ENCODE peak calls at places on chromosome 16, in six cellular contexts. One of them, this sample, is unnamed.

GRCh38 chr16:66521951-66522771 is 27.8 kb downstream of the TK2 start:
- DNase-seq in OCI-LY7: peak; percentile 14
- DNase-seq in AG09309: no peak
- DNase-seq in HFF-Myc: no peak
- DNase-seq in fibroblast of lung: peak; percentile 51
- DNase-seq in MM.1S: peak; percentile 96
- DNase-seq in this sample: peak; percentile 94

GRCh38 chr16:57377080-57377841 is 5.0 kb downstream of the CX3CL1 start:
- DNase-seq in OCI-LY7: peak; percentile 8
- DNase-seq in AG09309: no peak
- DNase-seq in HFF-Myc: no peak
- DNase-seq in fibroblast of lung: no peak
- DNase-seq in MM.1S: no peak
- DNase-seq in this sample: peak; percentile 93

GRCh38 chr16:79042141-79042540 is 558.4 kb downstream of the MAF start:
- DNase-seq in OCI-LY7: no peak
- DNase-seq in AG09309: no peak
- DNase-seq in HFF-Myc: no peak
- DNase-seq in fibroblast of lung: no peak
- DNase-seq in MM.1S: no peak
- DNase-seq in this sample: no peak

GRCh38 chr16:28098171-28098958 is 34.9 kb upstream of the GSG1L start:
- DNase-seq in OCI-LY7: no peak
- DNase-seq in AG09309: no peak
- DNase-seq in HFF-Myc: no peak
- DNase-seq in fibroblast of lung: no peak
- DNase-seq in MM.1S: no peak
- DNase-seq in this sample: no peak

GRCh38 chr16:66619036-66619435 is 14.5 kb downstream of the CMTM3 start:
- DNase-seq in OCI-LY7: no peak
- DNase-seq in AG09309: no peak
- DNase-seq in HFF-Myc: no peak
- DNase-seq in fibroblast of lung: peak; percentile 58
- DNase-seq in MM.1S: no peak
- DNase-seq in this sample: no peak

GRCh38 chr16:265711-266110 is 10.0 kb downstream of the RGS11 start:
- DNase-seq in OCI-LY7: no peak
- DNase-seq in AG09309: no peak
- DNase-seq in HFF-Myc: no peak
- DNase-seq in fibroblast of lung: no peak
- DNase-seq in MM.1S: no peak
- DNase-seq in this sample: no peak

GRCh38 chr16:48101069-48101674 is 54.6 kb downstream of the ABCC12 start:
- DNase-seq in OCI-LY7: no peak
- DNase-seq in AG09309: no peak
- DNase-seq in HFF-Myc: no peak
- DNase-seq in fibroblast of lung: no peak
- DNase-seq in MM.1S: no peak
- DNase-seq in this sample: peak; percentile 78

GRCh38 chr16:22296225-22297113 is 740 bp upstream of the POLR3E start:
- DNase-seq in OCI-LY7: peak; percentile 39
- DNase-seq in AG09309: no peak
- DNase-seq in HFF-Myc: no peak
- DNase-seq in fibroblast of lung: peak; percentile 17
- DNase-seq in MM.1S: peak; percentile 24
- DNase-seq in this sample: no peak

GRCh38 chr16:22098538-22099255 is 6.4 kb downstream of the VWA3A start:
- DNase-seq in OCI-LY7: peak; percentile 76
- DNase-seq in AG09309: peak; percentile 17
- DNase-seq in HFF-Myc: peak; percentile 30
- DNase-seq in fibroblast of lung: peak; percentile 55
- DNase-seq in MM.1S: peak; percentile 66
- DNase-seq in this sample: peak; percentile 66

GRCh38 chr16:53714080-53715050 is 10.4 kb downstream of the FTO start:
- DNase-seq in OCI-LY7: no peak
- DNase-seq in AG09309: no peak
- DNase-seq in HFF-Myc: no peak
- DNase-seq in fibroblast of lung: peak; percentile 28
- DNase-seq in MM.1S: no peak
- DNase-seq in this sample: no peak

GRCh38 chr16:67877064-67877463 is 4.2 kb downstream of the EDC4 start:
- DNase-seq in OCI-LY7: no peak
- DNase-seq in AG09309: no peak
- DNase-seq in HFF-Myc: no peak
- DNase-seq in fibroblast of lung: no peak
- DNase-seq in MM.1S: no peak
- DNase-seq in this sample: no peak

GRCh38 chr16:31132303-31132978 is 3.1 kb downstream of the PRSS8 start:
- DNase-seq in OCI-LY7: no peak
- DNase-seq in AG09309: no peak
- DNase-seq in HFF-Myc: no peak
- DNase-seq in fibroblast of lung: no peak
- DNase-seq in MM.1S: no peak
- DNase-seq in this sample: no peak

GRCh38 chr16:71645450-71645849 is 19.5 kb downstream of the MARVELD3 start:
- DNase-seq in OCI-LY7: peak; percentile 52
- DNase-seq in AG09309: no peak
- DNase-seq in HFF-Myc: no peak
- DNase-seq in fibroblast of lung: peak; percentile 20
- DNase-seq in MM.1S: peak; percentile 38
- DNase-seq in this sample: peak; percentile 44

GRCh38 chr16:80027007-80027965 is 426.7 kb upstream of the MAF start:
- DNase-seq in OCI-LY7: no peak
- DNase-seq in AG09309: peak; percentile 67
- DNase-seq in HFF-Myc: peak; percentile 80
- DNase-seq in fibroblast of lung: peak; percentile 39
- DNase-seq in MM.1S: no peak
- DNase-seq in this sample: peak; percentile 54

GRCh38 chr16:81442909-81443687 is 1.5 kb upstream of the CMIP start:
- DNase-seq in OCI-LY7: no peak
- DNase-seq in AG09309: no peak
- DNase-seq in HFF-Myc: no peak
- DNase-seq in fibroblast of lung: no peak
- DNase-seq in MM.1S: no peak
- DNase-seq in this sample: no peak
- H3K4me3 ChIP-seq in OCI-LY7: no peak overlapping the region
- H3K4me3 ChIP-seq in AG09309: no peak overlapping the region
- H3K4me3 ChIP-seq in HFF-Myc: no peak overlapping the region
- H3K4me3 ChIP-seq in fibroblast of lung: no peak overlapping the region
- H3K4me3 ChIP-seq in MM.1S: no peak overlapping the region
- H3K4me3 ChIP-seq in this sample: no peak overlapping the region

DNA sequence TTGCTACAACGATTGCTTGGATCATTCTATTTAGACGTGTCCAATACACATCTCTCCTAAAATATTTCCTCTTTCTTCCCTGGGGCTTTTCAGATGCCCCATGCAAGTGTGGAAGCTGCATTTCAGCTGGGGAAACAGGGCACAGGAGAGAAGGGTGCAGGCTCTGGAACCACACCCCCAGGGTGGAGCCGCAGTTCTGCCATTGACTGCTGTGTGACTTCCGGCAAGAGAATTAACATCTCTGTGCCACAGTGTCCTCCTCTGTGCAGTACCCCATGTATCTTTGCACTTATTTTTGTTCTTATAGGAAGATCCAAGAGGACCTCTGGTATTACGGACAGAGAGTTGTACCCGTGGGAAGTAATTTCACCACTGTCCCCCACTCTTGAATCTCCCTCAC is 405.3 kb upstream of the EEF2KMT start:
- DNase-seq in OCI-LY7: no peak
- DNase-seq in AG09309: no peak
- DNase-seq in HFF-Myc: no peak
- DNase-seq in fibroblast of lung: no peak
- DNase-seq in MM.1S: no peak
- DNase-seq in this sample: no peak
- H3K4me3 ChIP-seq in OCI-LY7: no peak overlapping the region
- H3K4me3 ChIP-seq in AG09309: no peak overlapping the region
- H3K4me3 ChIP-seq in HFF-Myc: no peak overlapping the region
- H3K4me3 ChIP-seq in fibroblast of lung: no peak overlapping the region
- H3K4me3 ChIP-seq in MM.1S: no peak overlapping the region
- H3K4me3 ChIP-seq in this sample: no peak overlapping the region

GRCh38 chr16:50601341-50601740 is 53.1 kb downstream of the NKD1 start:
- DNase-seq in OCI-LY7: no peak
- DNase-seq in AG09309: no peak
- DNase-seq in HFF-Myc: no peak
- DNase-seq in fibroblast of lung: no peak
- DNase-seq in MM.1S: no peak
- DNase-seq in this sample: no peak
- H3K4me3 ChIP-seq in OCI-LY7: no peak overlapping the region
- H3K4me3 ChIP-seq in AG09309: no peak overlapping the region
- H3K4me3 ChIP-seq in HFF-Myc: no peak overlapping the region
- H3K4me3 ChIP-seq in fibroblast of lung: no peak overlapping the region
- H3K4me3 ChIP-seq in MM.1S: no peak overlapping the region
- H3K4me3 ChIP-seq in this sample: no peak overlapping the region

DNA sequence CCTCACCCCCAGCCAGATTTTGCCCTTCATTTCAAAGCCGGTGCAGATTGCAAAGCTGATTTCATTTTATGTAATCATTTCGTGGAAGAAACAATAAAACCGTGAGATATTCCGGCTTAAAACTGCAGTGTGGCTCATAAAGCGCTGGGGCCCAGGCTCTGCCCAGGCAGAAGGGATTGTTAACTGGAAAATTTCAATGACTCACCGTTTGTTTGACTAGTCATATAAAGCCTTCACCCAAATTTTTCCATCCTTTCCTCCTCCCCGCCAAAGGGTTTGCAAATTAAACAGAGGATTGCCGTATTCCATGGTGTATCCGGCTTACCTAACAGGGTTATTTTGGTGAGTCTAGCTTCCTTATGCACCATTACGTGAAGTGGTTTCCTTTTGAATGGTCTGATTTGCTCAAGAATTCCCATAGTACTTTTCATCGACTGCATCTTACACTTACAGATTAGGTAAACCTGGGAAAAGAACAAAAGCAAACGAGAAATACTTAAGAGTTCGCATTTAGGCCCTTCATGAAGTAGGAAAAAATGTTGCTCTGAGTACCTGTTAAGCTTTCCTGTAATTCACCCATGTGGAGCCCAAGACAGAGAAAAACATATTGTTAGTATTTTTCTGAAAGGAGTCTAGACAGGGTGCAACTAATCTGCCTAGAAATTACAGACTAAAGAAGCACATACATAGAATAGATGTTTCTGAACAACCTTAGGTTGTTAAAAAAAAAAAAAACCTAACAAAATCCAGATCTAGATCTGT is 949 bp upstream of the GSPT1 start:
- DNase-seq in OCI-LY7: no peak
- DNase-seq in AG09309: peak; percentile 66
- DNase-seq in HFF-Myc: no peak
- DNase-seq in fibroblast of lung: peak; percentile 20
- DNase-seq in MM.1S: no peak
- DNase-seq in this sample: no peak
- H3K4me3 ChIP-seq in OCI-LY7: peak overlapping the region; percentile 57
- H3K4me3 ChIP-seq in AG09309: peak overlapping the region; percentile 97
- H3K4me3 ChIP-seq in HFF-Myc: peak overlapping the region; percentile 57
- H3K4me3 ChIP-seq in fibroblast of lung: peak overlapping the region; percentile 35
- H3K4me3 ChIP-seq in MM.1S: peak overlapping the region; percentile 60
- H3K4me3 ChIP-seq in this sample: peak overlapping the region; percentile 64

GRCh38 chr16:3056336-3057180 is 8.9 kb upstream of the IL32 start:
- DNase-seq in OCI-LY7: no peak
- DNase-seq in AG09309: no peak
- DNase-seq in HFF-Myc: no peak
- DNase-seq in fibroblast of lung: no peak
- DNase-seq in MM.1S: no peak
- DNase-seq in this sample: no peak

GRCh38 chr16:3058173-3059030 is 7.0 kb upstream of the IL32 start:
- DNase-seq in OCI-LY7: peak; percentile 81
- DNase-seq in AG09309: no peak
- DNase-seq in HFF-Myc: no peak
- DNase-seq in fibroblast of lung: peak; percentile 9
- DNase-seq in MM.1S: peak; percentile 54
- DNase-seq in this sample: peak; percentile 72

GRCh38 chr16:3059041-3059722 is 6.3 kb upstream of the IL32 start:
- DNase-seq in OCI-LY7: peak; percentile 92
- DNase-seq in AG09309: peak; percentile 20
- DNase-seq in HFF-Myc: peak; percentile 31
- DNase-seq in fibroblast of lung: peak; percentile 75
- DNase-seq in MM.1S: peak; percentile 79
- DNase-seq in this sample: peak; percentile 89

GRCh38 chr16:3059723-3060242 is 5.7 kb upstream of the IL32 start:
- DNase-seq in OCI-LY7: no peak
- DNase-seq in AG09309: no peak
- DNase-seq in HFF-Myc: no peak
- DNase-seq in fibroblast of lung: no peak
- DNase-seq in MM.1S: no peak
- DNase-seq in this sample: no peak

DNA sequence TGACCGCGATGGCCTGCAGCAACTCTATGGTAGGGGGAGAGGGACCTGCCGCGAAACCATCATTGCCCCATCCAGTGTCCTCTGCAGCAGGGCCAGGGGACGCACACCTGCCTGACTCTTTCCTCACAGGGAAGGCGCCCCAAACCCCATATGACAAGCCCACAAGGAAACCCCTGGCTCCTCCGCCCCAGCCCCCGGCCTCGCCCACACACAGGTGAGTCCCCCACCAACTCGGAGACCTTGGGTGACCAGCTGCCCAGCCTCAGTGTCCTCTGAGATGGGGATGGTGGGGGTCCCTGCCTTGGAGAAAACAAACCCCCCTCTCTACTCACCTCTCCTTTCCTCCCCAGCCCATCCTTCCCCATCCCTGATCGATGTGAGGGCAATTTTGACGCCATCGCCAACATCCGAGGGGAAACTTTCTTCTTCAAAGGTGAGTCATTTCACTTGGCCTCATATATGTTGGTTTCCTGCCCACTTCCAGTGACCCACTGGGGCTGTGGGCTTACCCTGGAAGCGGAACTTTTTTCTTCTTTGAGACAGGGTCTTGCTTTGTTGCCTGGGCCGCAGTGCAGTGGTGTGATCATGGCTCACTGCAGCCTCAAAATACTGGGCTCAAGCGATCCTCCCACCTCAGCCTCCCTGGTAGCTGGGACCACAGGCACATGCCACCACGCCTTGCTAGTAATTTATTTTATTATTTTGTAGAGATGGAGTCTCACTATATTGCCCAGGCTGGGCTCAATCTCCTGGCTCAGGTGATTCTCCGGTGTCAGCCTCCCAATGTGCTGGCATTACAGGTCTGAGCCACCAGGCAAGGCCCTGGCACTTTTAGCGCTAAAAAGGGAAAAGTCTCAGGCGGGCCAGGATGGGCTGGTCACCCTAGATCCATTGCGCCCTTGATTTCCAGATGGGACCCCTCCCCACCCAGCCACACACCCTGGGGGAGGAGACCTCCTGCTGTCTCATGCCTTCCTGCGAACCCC is 8.0 kb upstream of the IL32 start:
- DNase-seq in OCI-LY7: no peak
- DNase-seq in AG09309: no peak
- DNase-seq in HFF-Myc: no peak
- DNase-seq in fibroblast of lung: no peak
- DNase-seq in MM.1S: no peak
- DNase-seq in this sample: no peak
- H3K4me3 ChIP-seq in OCI-LY7: peak overlapping the region; percentile 76
- H3K4me3 ChIP-seq in AG09309: no peak overlapping the region
- H3K4me3 ChIP-seq in HFF-Myc: peak overlapping the region; percentile 76
- H3K4me3 ChIP-seq in fibroblast of lung: no peak overlapping the region
- H3K4me3 ChIP-seq in MM.1S: no peak overlapping the region
- H3K4me3 ChIP-seq in this sample: no peak overlapping the region